ENCODE peak calls at places on chromosomes 13 and 19, in six cellular contexts. H is skeletal muscle cell, G is uterus, E is IMR-90, I is PC-9, N is PC-3. Q is an unnamed sample.

GRCh38 chr13:67229438-67230242 is 496 bp downstream of the PCDH9 start:
- DNase-seq in H (no peak), G (no peak), E (peak), I (no peak), N (peak), Q (no peak)

GRCh38 chr19:49861541-49862410 is 5.6 kb downstream of the PNKP start:
- DNase-seq in H (no peak), G (peak), E (no peak), I (no peak), N (no peak), Q (no peak)

GRCh38 chr19:39826311-39826945 is 7.5 kb downstream of the DYRK1B start:
- DNase-seq in H (no peak), G (no peak), E (no peak), I (no peak), N (no peak), Q (no peak)

GRCh38 chr19:3335431-3336350 is 30.7 kb upstream of the NFIC start:
- DNase-seq in H (no peak), G (peak), E (peak), I (no peak), N (peak), Q (no peak)

GRCh38 chr13:27024062-27024461 is 147.5 kb downstream of the USP12 start:
- DNase-seq in H (no peak), G (no peak), E (no peak), I (no peak), N (no peak), Q (no peak)

GRCh38 chr19:15631817-15632216 is 8.9 kb upstream of the CYP4F3 start:
- DNase-seq in H (no peak), G (no peak), E (no peak), I (no peak), N (peak), Q (no peak)

GRCh38 chr19:47306303-47306702 is 3.4 kb upstream of the C5AR1 start:
- DNase-seq in H (no peak), G (no peak), E (no peak), I (no peak), N (no peak), Q (no peak)

GRCh38 chr13:58933475-58933874 is 1230.3 kb downstream of the DIAPH3 start:
- DNase-seq in H (no peak), G (no peak), E (no peak), I (no peak), N (no peak), Q (no peak)

GRCh38 chr19:49224856-49225255 is 67.3 kb downstream of the TRPM4 start:
- DNase-seq in H (no peak), G (no peak), E (peak), I (peak), N (peak), Q (no peak)

GRCh38 chr13:111422352-111422751 is 101.9 kb downstream of the TEX29 start:
- DNase-seq in H (no peak), G (no peak), E (no peak), I (no peak), N (no peak), Q (no peak)

GRCh38 chr13:24161010-24161775 is 673 bp downstream of the SPATA13 start:
- DNase-seq in H (no peak), G (peak), E (no peak), I (peak), N (peak), Q (no peak)

GRCh38 chr13:24162604-24163003 is 2.1 kb downstream of the SPATA13 start:
- DNase-seq in H (no peak), G (no peak), E (no peak), I (no peak), N (peak), Q (no peak)

GRCh38 chr13:24159362-24159761 is 1.2 kb upstream of the SPATA13 start:
- DNase-seq in H (no peak), G (no peak), E (no peak), I (no peak), N (no peak), Q (no peak)

GRCh38 chr13:24159921-24160324 is 597 bp upstream of the SPATA13 start:
- DNase-seq in H (no peak), G (no peak), E (no peak), I (peak), N (peak), Q (peak)

GRCh38 chr13:24161980-24162517 is 1.5 kb downstream of the SPATA13 start:
- DNase-seq in H (no peak), G (no peak), E (no peak), I (peak), N (peak), Q (no peak)
- H3K4me3 ChIP-seq in H (no peak), G (peak), E (peak), I (peak), N (peak), Q (peak)

GRCh38 chr19:5321851-5322681 is 18.5 kb downstream of the PTPRS start:
- DNase-seq in H (no peak), G (no peak), E (no peak), I (no peak), N (no peak), Q (no peak)

GRCh38 chr19:5324947-5325346 is 15.7 kb downstream of the PTPRS start:
- DNase-seq in H (no peak), G (no peak), E (no peak), I (no peak), N (no peak), Q (no peak)

GRCh38 chr19:5321066-5321642 is 19.5 kb downstream of the PTPRS start:
- DNase-seq in H (no peak), G (no peak), E (no peak), I (no peak), N (no peak), Q (no peak)

GRCh38 chr19:5326545-5326944 is 14.1 kb downstream of the PTPRS start:
- DNase-seq in H (no peak), G (no peak), E (no peak), I (no peak), N (no peak), Q (no peak)

GRCh38 chr19:5323475-5323811 is 17.2 kb downstream of the PTPRS start:
- DNase-seq in H (no peak), G (no peak), E (no peak), I (no peak), N (no peak), Q (no peak)
- H3K4me3 ChIP-seq in H (no peak), G (no peak), E (no peak), I (no peak), N (no peak), Q (no peak)

GRCh38 chr13:35479691-35480090 is 3.2 kb upstream of the MAB21L1 start:
- DNase-seq in H (no peak), G (no peak), E (no peak), I (no peak), N (no peak), Q (no peak)
- H3K4me3 ChIP-seq in H (no peak), G (no peak), E (no peak), I (no peak), N (no peak), Q (no peak)

DNA sequence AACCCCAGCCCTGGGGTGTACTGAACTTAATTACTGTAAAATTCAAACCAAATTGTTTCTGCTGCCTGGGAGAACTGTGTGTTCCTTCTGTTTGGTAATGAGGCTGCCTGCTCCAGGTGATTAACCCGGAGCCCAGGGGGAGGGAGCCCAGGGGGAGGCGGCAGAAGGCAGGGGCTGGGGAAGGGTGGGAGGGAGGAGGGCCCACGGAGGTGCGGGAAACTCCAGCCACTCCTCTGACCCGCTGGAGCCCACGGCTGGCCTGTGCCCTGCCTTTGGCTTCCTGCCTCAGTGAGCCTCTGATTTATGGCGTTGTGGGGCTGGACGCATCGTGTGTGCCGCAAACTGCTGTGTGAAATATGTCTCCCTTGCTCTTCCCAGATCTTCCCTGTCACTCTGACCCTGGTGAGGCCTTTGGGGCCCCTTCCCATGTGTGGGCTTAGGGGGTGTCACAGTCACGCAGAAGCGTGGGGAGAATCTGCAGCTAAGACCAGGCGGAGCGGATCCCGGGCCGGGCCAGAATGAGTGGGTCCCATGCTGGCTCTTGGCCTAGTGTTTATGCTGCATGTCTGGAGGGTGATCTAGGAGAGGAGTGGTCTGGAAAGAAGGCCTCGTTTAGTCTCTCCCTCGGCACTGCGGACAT is 122.8 kb downstream of the KDM4B start:
- DNase-seq in H (no peak), G (peak), E (no peak), I (no peak), N (no peak), Q (no peak)
- H3K4me3 ChIP-seq in H (no peak), G (no peak), E (no peak), I (no peak), N (no peak), Q (no peak)

GRCh38 chr13:51449018-51449417 is 3.8 kb downstream of the INTS6 start:
- DNase-seq in H (no peak), G (no peak), E (no peak), I (no peak), N (no peak), Q (no peak)
- H3K4me3 ChIP-seq in H (no peak), G (no peak), E (no peak), I (no peak), N (no peak), Q (no peak)

GRCh38 chr19:1671716-1672037 is 19.3 kb upstream of the TCF3 start:
- DNase-seq in H (no peak), G (no peak), E (no peak), I (no peak), N (no peak), Q (no peak)
- H3K4me3 ChIP-seq in H (peak), G (no peak), E (no peak), I (peak), N (peak), Q (no peak)

GRCh38 chr19:51339687-51340656 is 2.0 kb downstream of the VSIG10L start:
- DNase-seq in H (peak), G (peak), E (peak), I (peak), N (peak), Q (peak)

GRCh38 chr19:51341976-51342580 is at the start of gene VSIG10L:
- DNase-seq in H (no peak), G (no peak), E (no peak), I (peak), N (peak), Q (no peak)

GRCh38 chr19:51342631-51343569 is 961 bp upstream of the VSIG10L start:
- DNase-seq in H (no peak), G (no peak), E (no peak), I (no peak), N (no peak), Q (no peak)

GRCh38 chr19:51339313-51339686 is 2.6 kb downstream of the VSIG10L start:
- DNase-seq in H (no peak), G (no peak), E (no peak), I (no peak), N (no peak), Q (no peak)

DNA sequence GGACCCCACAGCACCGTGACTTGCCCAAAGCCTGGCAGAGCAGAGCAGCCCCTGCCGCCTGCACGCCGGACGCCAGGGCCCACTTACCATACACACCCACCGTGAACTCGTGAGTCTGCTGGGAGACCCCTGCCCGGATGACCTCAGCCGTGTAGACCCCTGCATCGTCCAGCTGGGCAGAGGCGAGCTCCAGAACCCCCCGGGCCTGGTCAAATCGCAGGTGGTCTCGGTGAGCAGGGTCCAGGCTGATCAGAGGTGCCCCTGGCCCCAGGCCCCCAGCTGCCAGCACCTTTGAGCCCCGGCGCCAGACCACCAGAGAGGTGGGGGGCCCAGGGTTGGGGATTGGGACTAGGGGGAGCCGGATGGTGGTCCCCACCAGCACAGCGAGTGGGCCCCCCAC is 873 bp downstream of the VSIG10L start:
- DNase-seq in H (no peak), G (no peak), E (no peak), I (no peak), N (no peak), Q (no peak)
- H3K4me3 ChIP-seq in H (no peak), G (no peak), E (no peak), I (no peak), N (no peak), Q (no peak)